ENCODE peak calls at places on chromosome 2, in five cellular contexts. One of them, this sample, is unnamed.
A peak's percentile ranks its signal among the peaks of the same experiment; 100 is the strongest.

GRCh38 chr2:48673581-48673980 is 55.9 kb downstream of the GTF2A1L start:
- DNase-seq in HEK293T: no peak
- DNase-seq in GM12878: no peak
- DNase-seq in H1: no peak
- DNase-seq in NT2/D1: no peak
- DNase-seq in this sample: no peak

GRCh38 chr2:11026286-11026921 is 114.7 kb downstream of the KCNF1 start:
- DNase-seq in HEK293T: no peak
- DNase-seq in NT2/D1: no peak
- DNase-seq in GM12878: no peak
- DNase-seq in H1: no peak
- DNase-seq in this sample: no peak

GRCh38 chr2:24853996-24854395 is 60.8 kb downstream of the CENPO start:
- DNase-seq in HEK293T: no peak
- DNase-seq in NT2/D1: no peak
- DNase-seq in H1: no peak
- DNase-seq in GM12878: no peak
- DNase-seq in this sample: no peak

GRCh38 chr2:143841935-143842334 is 678.0 kb downstream of the ZEB2 start:
- DNase-seq in HEK293T: no peak
- DNase-seq in NT2/D1: no peak
- DNase-seq in GM12878: no peak
- DNase-seq in H1: no peak
- DNase-seq in this sample: no peak

GRCh38 chr2:208239770-208240493 is 14.9 kb downstream of the IDH1 start:
- DNase-seq in GM12878: no peak
- DNase-seq in H1: no peak
- DNase-seq in HEK293T: no peak
- DNase-seq in NT2/D1: no peak
- DNase-seq in this sample: no peak

GRCh38 chr2:200964498-200964897 is 1.0 kb upstream of the ORC2 start:
- DNase-seq in GM12878: no peak
- DNase-seq in NT2/D1: no peak
- DNase-seq in HEK293T: no peak
- DNase-seq in H1: no peak
- DNase-seq in this sample: no peak

GRCh38 chr2:181072486-181072885 is 92.1 kb downstream of the UBE2E3 start:
- DNase-seq in GM12878: no peak
- DNase-seq in HEK293T: no peak
- DNase-seq in H1: no peak
- DNase-seq in NT2/D1: no peak
- DNase-seq in this sample: no peak

GRCh38 chr2:230410861-230411464 is 5.0 kb upstream of the SP100 start:
- DNase-seq in H1: no peak
- DNase-seq in GM12878: no peak
- DNase-seq in HEK293T: no peak
- DNase-seq in NT2/D1: no peak
- DNase-seq in this sample: no peak

GRCh38 chr2:241461693-241462677 is 46.4 kb downstream of the STK25 start:
- DNase-seq in GM12878: no peak
- DNase-seq in HEK293T: no peak
- DNase-seq in NT2/D1: no peak
- DNase-seq in H1: no peak
- DNase-seq in this sample: no peak

GRCh38 chr2:159064446-159065301 is 96.2 kb downstream of the TANC1 start:
- DNase-seq in HEK293T: peak; percentile 36
- DNase-seq in H1: no peak
- DNase-seq in NT2/D1: peak; percentile 18
- DNase-seq in GM12878: no peak
- DNase-seq in this sample: peak; percentile 40

GRCh38 chr2:120599064-120599463 is 136.6 kb upstream of the GLI2 start:
- DNase-seq in NT2/D1: no peak
- DNase-seq in H1: no peak
- DNase-seq in HEK293T: no peak
- DNase-seq in GM12878: no peak
- DNase-seq in this sample: no peak

GRCh38 chr2:149146876-149147275 is 108.4 kb downstream of the LYPD6B start:
- DNase-seq in GM12878: no peak
- DNase-seq in HEK293T: no peak
- DNase-seq in H1: no peak
- DNase-seq in NT2/D1: no peak
- DNase-seq in this sample: no peak

GRCh38 chr2:113973856-113974255 is 84.0 kb downstream of the ACTR3 start:
- DNase-seq in GM12878: no peak
- DNase-seq in H1: no peak
- DNase-seq in NT2/D1: no peak
- DNase-seq in HEK293T: no peak
- DNase-seq in this sample: no peak

GRCh38 chr2:42959148-42959992 is 167.0 kb upstream of the HAAO start:
- DNase-seq in HEK293T: no peak
- DNase-seq in GM12878: no peak
- DNase-seq in NT2/D1: no peak
- DNase-seq in H1: no peak
- DNase-seq in this sample: peak; percentile 84
- TF ChIP-seq SUZ12 in HEK293T: no peak
- TF ChIP-seq SUZ12 in GM12878: no peak
- TF ChIP-seq SUZ12 in NT2/D1: no peak
- TF ChIP-seq SUZ12 in H1: no peak
- TF ChIP-seq SUZ12 in this sample: no peak

GRCh38 chr2:233139875-233140585 is 79.9 kb downstream of the INPP5D start:
- DNase-seq in GM12878: no peak
- DNase-seq in NT2/D1: no peak
- DNase-seq in HEK293T: no peak
- DNase-seq in H1: no peak
- DNase-seq in this sample: no peak
- TF ChIP-seq SUZ12 in GM12878: no peak
- TF ChIP-seq SUZ12 in NT2/D1: no peak
- TF ChIP-seq SUZ12 in HEK293T: no peak
- TF ChIP-seq SUZ12 in H1: no peak
- TF ChIP-seq SUZ12 in this sample: no peak

GRCh38 chr2:223262946-223263345 is 211.0 kb downstream of the KCNE4 start:
- DNase-seq in NT2/D1: peak; percentile 25
- DNase-seq in GM12878: no peak
- DNase-seq in H1: no peak
- DNase-seq in HEK293T: no peak
- DNase-seq in this sample: no peak

GRCh38 chr2:223264541-223265171 is 212.7 kb downstream of the KCNE4 start:
- DNase-seq in NT2/D1: no peak
- DNase-seq in H1: no peak
- DNase-seq in HEK293T: no peak
- DNase-seq in GM12878: no peak
- DNase-seq in this sample: no peak

DNA sequence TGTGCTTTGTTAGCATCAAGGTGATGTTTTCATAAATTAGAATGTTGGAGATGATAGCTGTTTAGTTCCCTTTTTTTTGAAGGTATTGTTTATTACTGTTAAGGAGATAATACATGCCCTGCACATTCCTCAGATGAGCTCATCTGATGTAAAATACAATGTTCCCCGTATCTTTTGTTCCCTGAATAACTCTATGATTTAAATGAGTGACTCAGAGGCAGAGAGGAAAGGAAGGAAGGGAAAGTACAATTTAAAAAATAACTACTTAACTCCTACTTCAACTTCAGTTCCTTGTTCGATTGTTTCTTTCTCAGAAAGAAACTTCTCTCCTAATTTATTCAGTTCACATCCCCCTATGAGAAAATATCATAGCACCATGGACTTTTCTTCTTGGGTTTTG is 208.7 kb downstream of the KCNE4 start:
- DNase-seq in GM12878: no peak
- DNase-seq in NT2/D1: no peak
- DNase-seq in HEK293T: no peak
- DNase-seq in H1: no peak
- DNase-seq in this sample: no peak
- TF ChIP-seq SUZ12 in GM12878: no peak
- TF ChIP-seq SUZ12 in NT2/D1: no peak
- TF ChIP-seq SUZ12 in HEK293T: no peak
- TF ChIP-seq SUZ12 in H1: no peak
- TF ChIP-seq SUZ12 in this sample: no peak

DNA sequence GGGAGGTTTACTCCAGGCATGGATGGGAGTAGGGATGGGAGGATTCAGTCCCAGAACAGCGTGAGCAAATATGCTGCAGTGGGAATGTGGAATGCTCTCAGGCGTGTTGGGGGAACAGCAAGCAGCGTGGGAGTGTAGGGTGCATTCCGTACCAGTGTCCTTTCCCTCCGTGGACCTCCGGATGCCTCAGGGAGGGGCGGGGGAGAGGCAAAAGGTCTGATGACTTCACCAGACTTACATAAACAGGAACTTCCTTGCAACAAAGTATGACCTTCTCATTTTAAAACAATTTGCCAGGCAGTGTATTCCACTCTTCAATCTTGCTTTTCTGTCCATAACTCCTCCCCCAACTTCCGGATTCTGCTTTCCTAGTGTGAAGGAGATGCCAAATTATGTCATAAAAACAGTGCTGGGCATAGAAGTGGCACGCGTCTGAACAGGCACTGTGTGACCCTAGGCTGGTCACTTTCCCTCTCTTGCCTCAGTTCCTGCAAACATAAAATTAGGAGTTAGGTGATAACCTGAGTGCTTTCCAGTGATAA is 36.9 kb downstream of the RPL37A start:
- DNase-seq in NT2/D1: no peak
- DNase-seq in H1: no peak
- DNase-seq in GM12878: no peak
- DNase-seq in HEK293T: no peak
- DNase-seq in this sample: peak; percentile 52
- TF ChIP-seq SUZ12 in NT2/D1: no peak
- TF ChIP-seq SUZ12 in H1: no peak
- TF ChIP-seq SUZ12 in GM12878: no peak
- TF ChIP-seq SUZ12 in HEK293T: no peak
- TF ChIP-seq SUZ12 in this sample: no peak

GRCh38 chr2:74181739-74182138 is 3.1 kb upstream of the MOB1A start:
- DNase-seq in NT2/D1: no peak
- DNase-seq in H1: no peak
- DNase-seq in GM12878: peak; percentile 86
- DNase-seq in HEK293T: no peak
- DNase-seq in this sample: no peak
- TF ChIP-seq SUZ12 in NT2/D1: no peak
- TF ChIP-seq SUZ12 in H1: no peak
- TF ChIP-seq SUZ12 in GM12878: no peak
- TF ChIP-seq SUZ12 in HEK293T: no peak
- TF ChIP-seq SUZ12 in this sample: no peak

DNA sequence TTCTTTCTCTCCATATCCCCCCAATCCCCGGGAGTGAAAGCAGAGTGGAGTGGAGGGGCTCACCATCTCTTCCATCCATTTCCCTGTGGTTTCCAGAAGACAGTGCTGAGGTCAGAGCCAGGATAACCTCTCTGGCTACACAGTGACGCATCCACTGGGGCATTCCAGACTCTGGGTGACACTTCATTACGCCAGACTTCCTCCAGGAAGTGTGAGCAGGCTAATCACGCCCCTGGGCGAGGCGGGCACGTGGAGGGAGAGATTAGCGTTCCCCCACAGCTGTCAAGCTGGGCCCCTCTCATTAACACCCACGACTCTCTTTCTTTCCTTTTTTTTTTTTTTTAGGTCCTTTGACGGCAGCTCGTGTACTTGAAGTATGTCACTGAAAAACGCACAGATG is 274.7 kb downstream of the AFF3 start:
- DNase-seq in GM12878: no peak
- DNase-seq in HEK293T: no peak
- DNase-seq in NT2/D1: no peak
- DNase-seq in H1: no peak
- DNase-seq in this sample: no peak
- TF ChIP-seq SUZ12 in GM12878: no peak
- TF ChIP-seq SUZ12 in HEK293T: no peak
- TF ChIP-seq SUZ12 in NT2/D1: no peak
- TF ChIP-seq SUZ12 in H1: no peak
- TF ChIP-seq SUZ12 in this sample: no peak

DNA sequence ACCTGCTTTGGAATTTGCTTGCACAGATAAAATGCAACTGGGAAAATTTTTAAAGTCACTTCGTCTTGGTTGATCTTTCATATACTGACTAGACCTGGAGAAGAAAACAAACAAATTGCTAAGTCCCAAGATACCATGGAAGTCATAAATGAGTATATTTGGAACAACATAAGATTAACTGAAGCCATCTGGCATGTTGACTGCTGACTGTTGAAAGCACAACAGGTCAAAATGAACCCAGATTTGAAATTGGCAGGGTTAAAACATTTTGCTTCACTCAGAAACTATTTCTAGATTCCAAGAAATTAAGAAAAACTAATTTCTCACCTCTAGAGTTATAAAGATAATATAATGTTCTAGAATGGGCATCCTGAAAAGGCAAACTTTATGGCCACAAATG is 470.8 kb downstream of the LPIN1 start:
- DNase-seq in HEK293T: no peak
- DNase-seq in NT2/D1: no peak
- DNase-seq in GM12878: no peak
- DNase-seq in H1: no peak
- DNase-seq in this sample: no peak
- TF ChIP-seq SUZ12 in HEK293T: no peak
- TF ChIP-seq SUZ12 in NT2/D1: no peak
- TF ChIP-seq SUZ12 in GM12878: no peak
- TF ChIP-seq SUZ12 in H1: no peak
- TF ChIP-seq SUZ12 in this sample: no peak

GRCh38 chr2:137862651-137863050 is 101.6 kb upstream of the HNMT start:
- DNase-seq in NT2/D1: no peak
- DNase-seq in H1: no peak
- DNase-seq in GM12878: no peak
- DNase-seq in HEK293T: no peak
- DNase-seq in this sample: no peak
- TF ChIP-seq SUZ12 in NT2/D1: no peak
- TF ChIP-seq SUZ12 in H1: no peak
- TF ChIP-seq SUZ12 in GM12878: no peak
- TF ChIP-seq SUZ12 in HEK293T: no peak
- TF ChIP-seq SUZ12 in this sample: no peak

GRCh38 chr2:55026202-55026601 is 24.0 kb downstream of the RTN4 start:
- DNase-seq in GM12878: no peak
- DNase-seq in NT2/D1: no peak
- DNase-seq in H1: no peak
- DNase-seq in HEK293T: no peak
- DNase-seq in this sample: peak; percentile 81
- TF ChIP-seq SUZ12 in GM12878: no peak
- TF ChIP-seq SUZ12 in NT2/D1: no peak
- TF ChIP-seq SUZ12 in H1: no peak
- TF ChIP-seq SUZ12 in HEK293T: no peak
- TF ChIP-seq SUZ12 in this sample: no peak

GRCh38 chr2:44674473-44675299 is 266.8 kb upstream of the SIX3 start:
- DNase-seq in GM12878: no peak
- DNase-seq in H1: no peak
- DNase-seq in HEK293T: no peak
- DNase-seq in NT2/D1: no peak
- DNase-seq in this sample: no peak
- TF ChIP-seq SUZ12 in GM12878: no peak
- TF ChIP-seq SUZ12 in H1: no peak
- TF ChIP-seq SUZ12 in HEK293T: no peak
- TF ChIP-seq SUZ12 in NT2/D1: no peak
- TF ChIP-seq SUZ12 in this sample: no peak

This sample was measured in HepG2.